ENCODE peak calls at places on chromosomes 5 and 9, in four cellular contexts. One of them, this sample, is unnamed.

GRCh38 chr5:71596169-71596568 is 9.0 kb downstream of the MCCC2 start:
- DNase-seq in GM12865: no peak
- DNase-seq in skeletal muscle cell: no peak
- DNase-seq in breast epithelium: no peak
- DNase-seq in this sample: no peak

GRCh38 chr5:94471496-94471895 is 146.9 kb downstream of the KIAA0825 start:
- DNase-seq in skeletal muscle cell: no peak
- DNase-seq in GM12865: no peak
- DNase-seq in breast epithelium: no peak
- DNase-seq in this sample: peak

GRCh38 chr5:173721259-173722232 is 105.1 kb upstream of the BOD1 start:
- DNase-seq in skeletal muscle cell: no peak
- DNase-seq in breast epithelium: peak
- DNase-seq in GM12865: no peak
- DNase-seq in this sample: no peak

GRCh38 chr5:43313854-43314457 is 744 bp upstream of the HMGCS1 start:
- DNase-seq in GM12865: peak
- DNase-seq in breast epithelium: peak
- DNase-seq in skeletal muscle cell: no peak
- DNase-seq in this sample: peak

GRCh38 chr5:144203750-144204596 is 33.3 kb downstream of the KCTD16 start:
- DNase-seq in GM12865: peak
- DNase-seq in skeletal muscle cell: peak
- DNase-seq in breast epithelium: no peak
- DNase-seq in this sample: peak

GRCh38 chr5:75049581-75050274 is 2.6 kb downstream of the GCNT4 start:
- DNase-seq in skeletal muscle cell: no peak
- DNase-seq in breast epithelium: no peak
- DNase-seq in GM12865: peak
- DNase-seq in this sample: peak

GRCh38 chr5:29143266-29143665 is 2050.2 kb upstream of the CDH6 start:
- DNase-seq in breast epithelium: no peak
- DNase-seq in skeletal muscle cell: no peak
- DNase-seq in GM12865: no peak
- DNase-seq in this sample: no peak

GRCh38 chr5:149424371-149425315 is 45.6 kb upstream of the IL17B start:
- DNase-seq in GM12865: no peak
- DNase-seq in breast epithelium: no peak
- DNase-seq in skeletal muscle cell: no peak
- DNase-seq in this sample: no peak

GRCh38 chr5:1564824-1565736 is 41.3 kb upstream of the LPCAT1 start:
- DNase-seq in skeletal muscle cell: no peak
- DNase-seq in breast epithelium: no peak
- DNase-seq in GM12865: no peak
- DNase-seq in this sample: no peak

GRCh38 chr5:134577022-134577795 is 51.7 kb downstream of the JADE2 start:
- DNase-seq in breast epithelium: no peak
- DNase-seq in skeletal muscle cell: no peak
- DNase-seq in GM12865: no peak
- DNase-seq in this sample: peak

GRCh38 chr5:13276143-13276542 is 668.3 kb downstream of the DNAH5 start:
- DNase-seq in skeletal muscle cell: no peak
- DNase-seq in GM12865: no peak
- DNase-seq in breast epithelium: no peak
- DNase-seq in this sample: no peak

GRCh38 chr9:89743216-89743575 is 138.4 kb downstream of the GADD45G start:
- DNase-seq in GM12865: peak
- DNase-seq in skeletal muscle cell: no peak
- DNase-seq in breast epithelium: no peak
- DNase-seq in this sample: no peak

GRCh38 chr9:130936285-130937117 is 2.5 kb downstream of the FIBCD1 start:
- DNase-seq in GM12865: no peak
- DNase-seq in breast epithelium: no peak
- DNase-seq in skeletal muscle cell: peak
- DNase-seq in this sample: peak

GRCh38 chr9:125513634-125514413 is 193.2 kb downstream of the MAPKAP1 start:
- DNase-seq in GM12865: peak
- DNase-seq in breast epithelium: no peak
- DNase-seq in skeletal muscle cell: no peak
- DNase-seq in this sample: peak

GRCh38 chr9:125176632-125177031 is 13.0 kb downstream of the PPP6C start:
- DNase-seq in GM12865: no peak
- DNase-seq in skeletal muscle cell: no peak
- DNase-seq in breast epithelium: no peak
- DNase-seq in this sample: no peak

GRCh38 chr5:141778211-141778610 is 96.2 kb upstream of the ARAP3 start:
- DNase-seq in breast epithelium: no peak
- DNase-seq in skeletal muscle cell: peak
- DNase-seq in GM12865: peak
- DNase-seq in this sample: peak

GRCh38 chr5:171242521-171242920 is 66.5 kb upstream of the TLX3 start:
- DNase-seq in skeletal muscle cell: no peak
- DNase-seq in breast epithelium: no peak
- DNase-seq in GM12865: no peak
- DNase-seq in this sample: peak

GRCh38 chr9:114001794-114002261 is 76.3 kb downstream of the AMBP start:
- DNase-seq in skeletal muscle cell: no peak
- DNase-seq in GM12865: no peak
- DNase-seq in breast epithelium: no peak
- DNase-seq in this sample: no peak

GRCh38 chr5:139458580-139459407 is 3.7 kb downstream of the ECSCR start:
- DNase-seq in GM12865: peak
- DNase-seq in skeletal muscle cell: no peak
- DNase-seq in breast epithelium: peak
- DNase-seq in this sample: peak

GRCh38 chr5:1003296-1003937 is 5.2 kb upstream of the NKD2 start:
- DNase-seq in GM12865: no peak
- DNase-seq in skeletal muscle cell: no peak
- DNase-seq in breast epithelium: peak
- DNase-seq in this sample: no peak

GRCh38 chr5:116554764-116555163 is 19.9 kb downstream of the SEMA6A start:
- DNase-seq in GM12865: no peak
- DNase-seq in skeletal muscle cell: no peak
- DNase-seq in breast epithelium: no peak
- DNase-seq in this sample: no peak

GRCh38 chr9:96612105-96612965 is 7.3 kb downstream of the CDC14B start:
- DNase-seq in skeletal muscle cell: peak
- DNase-seq in breast epithelium: no peak
- DNase-seq in GM12865: no peak
- DNase-seq in this sample: peak

GRCh38 chr5:169100735-169101075 is 200.2 kb downstream of the SLIT3 start:
- DNase-seq in breast epithelium: peak
- DNase-seq in skeletal muscle cell: no peak
- DNase-seq in GM12865: no peak
- DNase-seq in this sample: peak

GRCh38 chr9:32015795-32016194 is 368.6 kb upstream of the ACO1 start:
- DNase-seq in skeletal muscle cell: no peak
- DNase-seq in GM12865: no peak
- DNase-seq in breast epithelium: no peak
- DNase-seq in this sample: no peak

GRCh38 chr5:151041577-151042268 is 21.3 kb downstream of the GPX3 start:
- DNase-seq in GM12865: no peak
- DNase-seq in breast epithelium: no peak
- DNase-seq in skeletal muscle cell: no peak
- DNase-seq in this sample: no peak

GRCh38 chr5:148483750-148484149 is 100.0 kb downstream of the FBXO38 start:
- DNase-seq in GM12865: no peak
- DNase-seq in breast epithelium: no peak
- DNase-seq in skeletal muscle cell: no peak
- DNase-seq in this sample: no peak

GRCh38 chr9:19154135-19154612 is 26.9 kb upstream of the PLIN2 start:
- DNase-seq in GM12865: no peak
- DNase-seq in skeletal muscle cell: peak
- DNase-seq in breast epithelium: peak
- DNase-seq in this sample: peak
- H3K4me3 ChIP-seq in GM12865: no peak
- H3K4me3 ChIP-seq in skeletal muscle cell: no peak
- H3K4me3 ChIP-seq in breast epithelium: no peak
- H3K4me3 ChIP-seq in this sample: no peak

GRCh38 chr9:134498767-134499166 is 142.8 kb upstream of the COL5A1 start:
- DNase-seq in breast epithelium: no peak
- DNase-seq in GM12865: no peak
- DNase-seq in skeletal muscle cell: no peak
- DNase-seq in this sample: no peak

GRCh38 chr9:134502261-134503211 is 139.1 kb upstream of the COL5A1 start:
- DNase-seq in skeletal muscle cell: peak
- DNase-seq in GM12865: no peak
- DNase-seq in breast epithelium: no peak
- DNase-seq in this sample: peak

GRCh38 chr9:134503301-134504105 is 138.1 kb upstream of the COL5A1 start:
- DNase-seq in GM12865: no peak
- DNase-seq in breast epithelium: no peak
- DNase-seq in skeletal muscle cell: no peak
- DNase-seq in this sample: no peak

GRCh38 chr9:134501266-134502181 is 140.1 kb upstream of the COL5A1 start:
- DNase-seq in skeletal muscle cell: no peak
- DNase-seq in breast epithelium: no peak
- DNase-seq in GM12865: no peak
- DNase-seq in this sample: no peak

DNA sequence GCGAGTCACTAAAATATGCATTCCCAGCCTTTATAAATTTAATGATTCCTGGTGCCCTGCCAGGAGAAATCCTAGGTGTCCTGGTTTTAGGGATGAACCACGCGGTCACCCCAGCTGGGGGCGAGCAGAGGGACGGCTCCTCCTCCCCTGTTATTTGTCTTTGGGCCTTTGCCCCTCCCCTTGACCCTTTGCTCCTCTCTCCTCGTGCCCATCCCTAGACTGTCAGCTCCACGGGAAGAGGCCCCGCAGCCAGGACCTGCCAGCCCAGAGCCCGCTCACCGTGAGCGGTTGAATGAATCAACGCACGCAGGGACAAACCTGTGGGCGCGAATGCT is 140.7 kb upstream of the COL5A1 start:
- DNase-seq in skeletal muscle cell: no peak
- DNase-seq in GM12865: no peak
- DNase-seq in breast epithelium: no peak
- DNase-seq in this sample: no peak
- H3K4me3 ChIP-seq in skeletal muscle cell: no peak
- H3K4me3 ChIP-seq in GM12865: no peak
- H3K4me3 ChIP-seq in breast epithelium: no peak
- H3K4me3 ChIP-seq in this sample: no peak

DNA sequence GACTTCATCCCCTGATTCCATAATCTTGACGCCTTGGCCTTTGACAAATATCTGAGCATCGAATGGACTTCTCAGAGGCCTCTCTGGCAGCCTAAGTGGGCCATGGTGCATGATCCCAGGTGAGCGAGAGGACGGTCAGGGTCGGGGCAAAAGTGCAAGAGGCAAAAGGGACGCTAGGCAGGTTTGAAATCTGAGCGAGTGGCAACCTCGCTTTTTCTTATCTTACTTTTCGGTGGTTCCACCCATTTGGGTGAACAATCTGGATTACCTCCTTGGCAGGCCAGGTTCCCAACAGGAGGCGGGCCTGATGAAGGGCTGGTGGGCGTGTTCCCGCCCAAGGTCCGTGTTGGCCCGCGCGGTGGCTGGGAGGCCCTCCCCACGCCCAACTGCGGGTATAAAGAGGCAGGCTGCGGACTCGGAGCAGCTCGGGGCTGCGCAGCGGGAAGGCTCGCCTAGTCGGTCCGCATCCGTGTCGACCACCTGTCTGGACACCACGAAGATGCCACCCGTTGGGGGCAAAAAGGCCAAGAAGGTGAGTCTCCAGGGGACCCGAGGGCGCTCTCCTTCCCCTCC is at the start of gene BHMT:
- DNase-seq in skeletal muscle cell: no peak
- DNase-seq in GM12865: no peak
- DNase-seq in breast epithelium: no peak
- DNase-seq in this sample: no peak
- H3K4me3 ChIP-seq in skeletal muscle cell: no peak
- H3K4me3 ChIP-seq in GM12865: no peak
- H3K4me3 ChIP-seq in breast epithelium: no peak
- H3K4me3 ChIP-seq in this sample: no peak

GRCh38 chr9:37676411-37676830 is 25.7 kb downstream of the FRMPD1 start:
- DNase-seq in GM12865: no peak
- DNase-seq in skeletal muscle cell: peak
- DNase-seq in breast epithelium: no peak
- DNase-seq in this sample: no peak
- H3K4me3 ChIP-seq in GM12865: no peak
- H3K4me3 ChIP-seq in skeletal muscle cell: no peak
- H3K4me3 ChIP-seq in breast epithelium: no peak
- H3K4me3 ChIP-seq in this sample: no peak

GRCh38 chr9:128250839-128251558 is 24.8 kb downstream of the GOLGA2 start:
- DNase-seq in skeletal muscle cell: no peak
- DNase-seq in GM12865: no peak
- DNase-seq in breast epithelium: no peak
- DNase-seq in this sample: no peak

GRCh38 chr9:128247191-128247803 is 28.5 kb downstream of the GOLGA2 start:
- DNase-seq in GM12865: no peak
- DNase-seq in skeletal muscle cell: no peak
- DNase-seq in breast epithelium: no peak
- DNase-seq in this sample: no peak

GRCh38 chr9:128251701-128252100 is 24.1 kb downstream of the GOLGA2 start:
- DNase-seq in breast epithelium: no peak
- DNase-seq in skeletal muscle cell: no peak
- DNase-seq in GM12865: no peak
- DNase-seq in this sample: peak

GRCh38 chr9:128249914-128250838 is 25.6 kb downstream of the GOLGA2 start:
- DNase-seq in skeletal muscle cell: no peak
- DNase-seq in GM12865: peak
- DNase-seq in breast epithelium: peak
- DNase-seq in this sample: peak

GRCh38 chr9:128249558-128249913 is 26.3 kb downstream of the GOLGA2 start:
- DNase-seq in breast epithelium: no peak
- DNase-seq in GM12865: no peak
- DNase-seq in skeletal muscle cell: no peak
- DNase-seq in this sample: no peak
- H3K4me3 ChIP-seq in breast epithelium: no peak
- H3K4me3 ChIP-seq in GM12865: no peak
- H3K4me3 ChIP-seq in skeletal muscle cell: no peak
- H3K4me3 ChIP-seq in this sample: no peak

This sample was measured in cardiac fibroblast.